ENCODE peak calls at places on chromosome 11, in six cellular contexts. One of them, this sample, is unnamed.

GRCh38 chr11:124669193-124669592 is 4.3 kb downstream of the SIAE start:
- DNase-seq in iris pigment epithelial cell: peak; percentile 50
- DNase-seq in mesothelial cell of epicardium: no peak
- DNase-seq in H9: peak; percentile 51
- DNase-seq in IMR-90: peak; percentile 54
- DNase-seq in stimulated activated CD4-positive, alpha-beta T cell treated with anti-CD3 and anti-CD28 coated beads, Interleukin-2, amount 100 ng/mL, for 48 hours: no peak
- DNase-seq in this sample: no peak

GRCh38 chr11:64459016-64459415 is 100.1 kb downstream of the RPS6KA4 start:
- DNase-seq in iris pigment epithelial cell: peak; percentile 41
- DNase-seq in mesothelial cell of epicardium: no peak
- DNase-seq in H9: no peak
- DNase-seq in stimulated activated CD4-positive, alpha-beta T cell treated with anti-CD3 and anti-CD28 coated beads, Interleukin-2, amount 100 ng/mL, for 48 hours: no peak
- DNase-seq in IMR-90: peak; percentile 11
- DNase-seq in this sample: no peak

GRCh38 chr11:61679301-61679700 is 890 bp upstream of the DAGLA start:
- DNase-seq in H9: no peak
- DNase-seq in mesothelial cell of epicardium: no peak
- DNase-seq in IMR-90: no peak
- DNase-seq in iris pigment epithelial cell: no peak
- DNase-seq in stimulated activated CD4-positive, alpha-beta T cell treated with anti-CD3 and anti-CD28 coated beads, Interleukin-2, amount 100 ng/mL, for 48 hours: no peak
- DNase-seq in this sample: no peak

GRCh38 chr11:43810929-43811596 is 69.6 kb upstream of the ALKBH3 start:
- DNase-seq in mesothelial cell of epicardium: no peak
- DNase-seq in stimulated activated CD4-positive, alpha-beta T cell treated with anti-CD3 and anti-CD28 coated beads, Interleukin-2, amount 100 ng/mL, for 48 hours: no peak
- DNase-seq in IMR-90: no peak
- DNase-seq in H9: no peak
- DNase-seq in iris pigment epithelial cell: no peak
- DNase-seq in this sample: no peak

GRCh38 chr11:44530413-44531115 is 34.9 kb upstream of the CD82 start:
- DNase-seq in H9: no peak
- DNase-seq in mesothelial cell of epicardium: no peak
- DNase-seq in IMR-90: peak; percentile 19
- DNase-seq in stimulated activated CD4-positive, alpha-beta T cell treated with anti-CD3 and anti-CD28 coated beads, Interleukin-2, amount 100 ng/mL, for 48 hours: peak; percentile 24
- DNase-seq in iris pigment epithelial cell: peak; percentile 40
- DNase-seq in this sample: no peak

GRCh38 chr11:17558916-17559315 is 11.9 kb downstream of the OTOG start:
- DNase-seq in stimulated activated CD4-positive, alpha-beta T cell treated with anti-CD3 and anti-CD28 coated beads, Interleukin-2, amount 100 ng/mL, for 48 hours: no peak
- DNase-seq in IMR-90: no peak
- DNase-seq in mesothelial cell of epicardium: no peak
- DNase-seq in iris pigment epithelial cell: no peak
- DNase-seq in H9: no peak
- DNase-seq in this sample: no peak

GRCh38 chr11:125932301-125932700 is 13.5 kb upstream of the VSIG10L2 start:
- DNase-seq in mesothelial cell of epicardium: no peak
- DNase-seq in iris pigment epithelial cell: no peak
- DNase-seq in stimulated activated CD4-positive, alpha-beta T cell treated with anti-CD3 and anti-CD28 coated beads, Interleukin-2, amount 100 ng/mL, for 48 hours: no peak
- DNase-seq in H9: no peak
- DNase-seq in IMR-90: no peak
- DNase-seq in this sample: no peak

GRCh38 chr11:131666006-131666405 is 295.6 kb downstream of the NTM start:
- DNase-seq in iris pigment epithelial cell: no peak
- DNase-seq in mesothelial cell of epicardium: no peak
- DNase-seq in stimulated activated CD4-positive, alpha-beta T cell treated with anti-CD3 and anti-CD28 coated beads, Interleukin-2, amount 100 ng/mL, for 48 hours: no peak
- DNase-seq in IMR-90: no peak
- DNase-seq in H9: no peak
- DNase-seq in this sample: no peak

GRCh38 chr11:71449596-71449995 is 1.4 kb upstream of the DHCR7 start:
- DNase-seq in mesothelial cell of epicardium: no peak
- DNase-seq in H9: no peak
- DNase-seq in stimulated activated CD4-positive, alpha-beta T cell treated with anti-CD3 and anti-CD28 coated beads, Interleukin-2, amount 100 ng/mL, for 48 hours: no peak
- DNase-seq in iris pigment epithelial cell: no peak
- DNase-seq in IMR-90: no peak
- DNase-seq in this sample: no peak

GRCh38 chr11:21505070-21505469 is 687.8 kb upstream of the ANO5 start:
- DNase-seq in H9: no peak
- DNase-seq in stimulated activated CD4-positive, alpha-beta T cell treated with anti-CD3 and anti-CD28 coated beads, Interleukin-2, amount 100 ng/mL, for 48 hours: no peak
- DNase-seq in IMR-90: no peak
- DNase-seq in iris pigment epithelial cell: no peak
- DNase-seq in mesothelial cell of epicardium: no peak
- DNase-seq in this sample: no peak